ENCODE peak calls at places on chromosomes 6 and 20, in ten cellular contexts. One of them, this sample, is unnamed.

GRCh38 chr6:35486005-35486925 is 10.6 kb downstream of the TEAD3 start:
- DNase-seq in T-helper 1 cell: no peak
- DNase-seq in activated CD4-positive, alpha-beta T cell treated with anti-CD3 and anti-CD28 coated beads for 4 hours: no peak
- DNase-seq in RPMI7951: no peak
- DNase-seq in ureter: peak; percentile 93
- DNase-seq in activated effector memory CD4-positive, alpha-beta T cell treated with Interleukin-2 at 50 U/mL for 16 hours: no peak
- DNase-seq in WTC11: peak; percentile 90
- DNase-seq in stimulated activated CD4-positive, alpha-beta T cell treated with anti-CD3 and anti-CD28 coated beads, Interleukin-2, amount 100 ng/mL, for 48 hours: no peak
- DNase-seq in HEK293T: no peak
- DNase-seq in breast epithelium: peak; percentile 95
- DNase-seq in this sample: no peak

GRCh38 chr20:10708342-10709185 is 34.8 kb upstream of the JAG1 start:
- DNase-seq in T-helper 1 cell: no peak
- DNase-seq in activated CD4-positive, alpha-beta T cell treated with anti-CD3 and anti-CD28 coated beads for 4 hours: no peak
- DNase-seq in RPMI7951: no peak
- DNase-seq in ureter: no peak
- DNase-seq in activated effector memory CD4-positive, alpha-beta T cell treated with Interleukin-2 at 50 U/mL for 16 hours: no peak
- DNase-seq in WTC11: no peak
- DNase-seq in stimulated activated CD4-positive, alpha-beta T cell treated with anti-CD3 and anti-CD28 coated beads, Interleukin-2, amount 100 ng/mL, for 48 hours: no peak
- DNase-seq in HEK293T: no peak
- DNase-seq in breast epithelium: no peak
- DNase-seq in this sample: no peak

GRCh38 chr6:110544472-110544871 is 68.1 kb upstream of the SLC22A16 start:
- DNase-seq in T-helper 1 cell: no peak
- DNase-seq in activated CD4-positive, alpha-beta T cell treated with anti-CD3 and anti-CD28 coated beads for 4 hours: no peak
- DNase-seq in RPMI7951: no peak
- DNase-seq in ureter: no peak
- DNase-seq in activated effector memory CD4-positive, alpha-beta T cell treated with Interleukin-2 at 50 U/mL for 16 hours: no peak
- DNase-seq in WTC11: no peak
- DNase-seq in stimulated activated CD4-positive, alpha-beta T cell treated with anti-CD3 and anti-CD28 coated beads, Interleukin-2, amount 100 ng/mL, for 48 hours: no peak
- DNase-seq in HEK293T: no peak
- DNase-seq in breast epithelium: no peak
- DNase-seq in this sample: no peak

GRCh38 chr20:32574296-32575226 is 10.6 kb downstream of the NOL4L start:
- DNase-seq in T-helper 1 cell: no peak
- DNase-seq in activated CD4-positive, alpha-beta T cell treated with anti-CD3 and anti-CD28 coated beads for 4 hours: peak; percentile 49
- DNase-seq in RPMI7951: peak; percentile 81
- DNase-seq in ureter: no peak
- DNase-seq in activated effector memory CD4-positive, alpha-beta T cell treated with Interleukin-2 at 50 U/mL for 16 hours: peak; percentile 13
- DNase-seq in WTC11: no peak
- DNase-seq in stimulated activated CD4-positive, alpha-beta T cell treated with anti-CD3 and anti-CD28 coated beads, Interleukin-2, amount 100 ng/mL, for 48 hours: no peak
- DNase-seq in HEK293T: peak; percentile 43
- DNase-seq in breast epithelium: no peak
- DNase-seq in this sample: peak; percentile 41

GRCh38 chr6:79947191-79948173 is at the start of gene ELOVL4:
- DNase-seq in T-helper 1 cell: peak; percentile 37
- DNase-seq in activated CD4-positive, alpha-beta T cell treated with anti-CD3 and anti-CD28 coated beads for 4 hours: peak; percentile 53
- DNase-seq in RPMI7951: peak; percentile 64
- DNase-seq in ureter: peak; percentile 59
- DNase-seq in activated effector memory CD4-positive, alpha-beta T cell treated with Interleukin-2 at 50 U/mL for 16 hours: peak; percentile 54
- DNase-seq in WTC11: peak; percentile 91
- DNase-seq in stimulated activated CD4-positive, alpha-beta T cell treated with anti-CD3 and anti-CD28 coated beads, Interleukin-2, amount 100 ng/mL, for 48 hours: peak; percentile 45
- DNase-seq in HEK293T: peak; percentile 82
- DNase-seq in breast epithelium: peak; percentile 43
- DNase-seq in this sample: peak; percentile 58

GRCh38 chr6:99745651-99746050 is 139.0 kb downstream of the PRDM13 start:
- DNase-seq in T-helper 1 cell: no peak
- DNase-seq in activated CD4-positive, alpha-beta T cell treated with anti-CD3 and anti-CD28 coated beads for 4 hours: no peak
- DNase-seq in RPMI7951: no peak
- DNase-seq in ureter: no peak
- DNase-seq in activated effector memory CD4-positive, alpha-beta T cell treated with Interleukin-2 at 50 U/mL for 16 hours: no peak
- DNase-seq in WTC11: no peak
- DNase-seq in stimulated activated CD4-positive, alpha-beta T cell treated with anti-CD3 and anti-CD28 coated beads, Interleukin-2, amount 100 ng/mL, for 48 hours: no peak
- DNase-seq in HEK293T: no peak
- DNase-seq in breast epithelium: no peak
- DNase-seq in this sample: no peak

GRCh38 chr6:61842005-61842404 is 444.0 kb downstream of the KHDRBS2 start:
- DNase-seq in T-helper 1 cell: no peak
- DNase-seq in activated CD4-positive, alpha-beta T cell treated with anti-CD3 and anti-CD28 coated beads for 4 hours: no peak
- DNase-seq in RPMI7951: no peak
- DNase-seq in ureter: no peak
- DNase-seq in activated effector memory CD4-positive, alpha-beta T cell treated with Interleukin-2 at 50 U/mL for 16 hours: no peak
- DNase-seq in WTC11: no peak
- DNase-seq in stimulated activated CD4-positive, alpha-beta T cell treated with anti-CD3 and anti-CD28 coated beads, Interleukin-2, amount 100 ng/mL, for 48 hours: no peak
- DNase-seq in HEK293T: no peak
- DNase-seq in breast epithelium: no peak
- DNase-seq in this sample: no peak

GRCh38 chr20:44866703-44867335 is 18.7 kb upstream of the YWHAB start:
- DNase-seq in T-helper 1 cell: no peak
- DNase-seq in activated CD4-positive, alpha-beta T cell treated with anti-CD3 and anti-CD28 coated beads for 4 hours: no peak
- DNase-seq in RPMI7951: no peak
- DNase-seq in ureter: no peak
- DNase-seq in activated effector memory CD4-positive, alpha-beta T cell treated with Interleukin-2 at 50 U/mL for 16 hours: no peak
- DNase-seq in WTC11: no peak
- DNase-seq in stimulated activated CD4-positive, alpha-beta T cell treated with anti-CD3 and anti-CD28 coated beads, Interleukin-2, amount 100 ng/mL, for 48 hours: no peak
- DNase-seq in HEK293T: no peak
- DNase-seq in breast epithelium: no peak
- DNase-seq in this sample: no peak

This sample was measured in activated T-cell treated with anti-CD3 and anti-CD28 coated beads, Interleukin-2, amount 50 U/mL, for 4 hours.